ENCODE peak calls at places on chromosomes 12 and 14, in seven cellular contexts. K is midbrain, O is EH, S is endothelial cell, Z is psoas muscle, A is HCT116, Q is bronchial epithelial cell. E is an unnamed sample.

GRCh38 chr12:93154753-93155475 is 222.8 kb upstream of the NUDT4 start:
- DNase-seq in K (no peak), O (no peak), S (no peak), Z (no peak), A (no peak), Q (no peak), E (no peak)

GRCh38 chr12:47223848-47224213 is 144.1 kb upstream of the AMIGO2 start:
- DNase-seq in K (no peak), O (no peak), S (peak; percentile 12), Z (no peak), A (no peak), Q (no peak), E (no peak)

GRCh38 chr12:6830286-6830892 is 2.2 kb downstream of the P3H3 start:
- DNase-seq in K (no peak), O (no peak), S (no peak), Z (no peak), A (no peak), Q (no peak), E (no peak)

GRCh38 chr12:131217024-131217586 is 263.4 kb downstream of the ADGRD1 start:
- DNase-seq in K (no peak), O (no peak), S (no peak), Z (no peak), A (no peak), Q (no peak), E (no peak)

GRCh38 chr12:113896194-113896593 is 69.9 kb downstream of the RBM19 start:
- DNase-seq in K (no peak), O (no peak), S (no peak), Z (no peak), A (no peak), Q (no peak), E (no peak)

GRCh38 chr12:54378791-54379400 is 5.6 kb downstream of the ZNF385A start:
- DNase-seq in K (peak; percentile 60), O (peak; percentile 71), S (peak; percentile 69), Z (peak; percentile 76), A (no peak), Q (no peak), E (peak; percentile 82)

GRCh38 chr14:72476657-72477499 is 417.0 kb downstream of the DPF3 start:
- DNase-seq in K (no peak), O (peak; percentile 92), S (no peak), Z (no peak), A (peak; percentile 76), Q (peak; percentile 15), E (peak; percentile 73)

GRCh38 chr12:11941601-11942360 is 129.0 kb upstream of the BCL2L14 start:
- DNase-seq in K (no peak), O (peak; percentile 89), S (no peak), Z (no peak), A (no peak), Q (peak; percentile 93), E (peak; percentile 64)

GRCh38 chr12:124509300-124509675 is 58.1 kb downstream of the NCOR2 start:
- DNase-seq in K (no peak), O (peak; percentile 15), S (no peak), Z (no peak), A (no peak), Q (no peak), E (no peak)

GRCh38 chr14:65243766-65244442 is 141.6 kb upstream of the MAX start:
- DNase-seq in K (no peak), O (peak; percentile 70), S (no peak), Z (no peak), A (no peak), Q (peak; percentile 67), E (no peak)

GRCh38 chr12:47111392-47111778 is 31.6 kb upstream of the AMIGO2 start:
- DNase-seq in K (no peak), O (no peak), S (no peak), Z (no peak), A (no peak), Q (no peak), E (no peak)

GRCh38 chr12:124549629-124550028 is 17.8 kb downstream of the NCOR2 start:
- DNase-seq in K (no peak), O (no peak), S (no peak), Z (no peak), A (no peak), Q (peak; percentile 52), E (no peak)

GRCh38 chr12:82663893-82664292 is 22.8 kb upstream of the TMTC2 start:
- DNase-seq in K (peak; percentile 9), O (no peak), S (no peak), Z (no peak), A (no peak), Q (no peak), E (no peak)

GRCh38 chr12:11446372-11446771 is 51.0 kb upstream of the PRB2 start:
- DNase-seq in K (no peak), O (peak; percentile 1), S (no peak), Z (no peak), A (no peak), Q (no peak), E (no peak)

GRCh38 chr14:24943024-24943423 is 106.9 kb downstream of the STXBP6 start:
- DNase-seq in K (no peak), O (peak; percentile 29), S (no peak), Z (peak; percentile 59), A (no peak), Q (no peak), E (peak; percentile 64)

GRCh38 chr14:61573748-61574513 is 121.4 kb upstream of the HIF1A start:
- DNase-seq in K (no peak), O (peak; percentile 77), S (no peak), Z (no peak), A (no peak), Q (peak; percentile 94), E (peak; percentile 75)

GRCh38 chr12:113136128-113136989 is 798 bp upstream of the RASAL1 start:
- DNase-seq in K (peak; percentile 74), O (no peak), S (no peak), Z (no peak), A (peak; percentile 22), Q (no peak), E (no peak)

GRCh38 chr12:96241484-96242256 is 47.5 kb downstream of the ELK3 start:
- DNase-seq in K (no peak), O (peak; percentile 91), S (no peak), Z (peak; percentile 51), A (no peak), Q (no peak), E (no peak)

GRCh38 chr12:122790393-122791075 is 16.2 kb downstream of the CCDC62 start:
- DNase-seq in K (no peak), O (peak; percentile 83), S (no peak), Z (no peak), A (no peak), Q (peak; percentile 58), E (no peak)

GRCh38 chr12:615620-616019 is 47.6 kb downstream of the NINJ2 start:
- DNase-seq in K (no peak), O (no peak), S (no peak), Z (no peak), A (no peak), Q (no peak), E (no peak)

GRCh38 chr14:96042218-96042930 is 3.2 kb downstream of the C14orf132 start:
- DNase-seq in K (no peak), O (peak; percentile 79), S (no peak), Z (no peak), A (no peak), Q (no peak), E (peak; percentile 72)

GRCh38 chr12:52566847-52567291 is 6.8 kb downstream of the KRT74 start:
- DNase-seq in K (no peak), O (no peak), S (no peak), Z (no peak), A (no peak), Q (no peak), E (no peak)

GRCh38 chr12:131895640-131896079 is 1.2 kb downstream of the ULK1 start:
- DNase-seq in K (no peak), O (no peak), S (no peak), Z (no peak), A (no peak), Q (no peak), E (no peak)

GRCh38 chr12:48542300-48542928 is 17.0 kb downstream of the OR8S1 start:
- DNase-seq in K (peak; percentile 34), O (peak; percentile 37), S (peak; percentile 55), Z (no peak), A (peak; percentile 23), Q (peak; percentile 22), E (peak; percentile 42)